ENCODE peak calls at places on chromosome 1, in five cellular contexts. K is EL; Q is CD8-positive, alpha-beta memory T cell; E is memory B cell; W is choroid plexus epithelial cell. Z is an unnamed sample.

GRCh38 chr1:156860639-156861423 is at the start of gene NTRK1:
- DNase-seq in K (peak), Q (peak), E (peak), W (no peak), Z (peak)

GRCh38 chr1:41483960-41484844 is at the start of gene EDN2:
- DNase-seq in K (no peak), Q (no peak), E (no peak), W (no peak), Z (no peak)

GRCh38 chr1:67162954-67163353 is 3.3 kb upstream of the IL23R start:
- DNase-seq in K (peak), Q (no peak), E (no peak), W (peak), Z (no peak)

GRCh38 chr1:246066553-246066952 is 440.5 kb downstream of the SMYD3 start:
- DNase-seq in K (no peak), Q (no peak), E (no peak), W (no peak), Z (no peak)

GRCh38 chr1:231676487-231676886 is 49.9 kb downstream of the DISC1 start:
- DNase-seq in K (no peak), Q (no peak), E (no peak), W (no peak), Z (no peak)

GRCh38 chr1:1066403-1067283 is 7.5 kb downstream of the RNF223 start:
- DNase-seq in K (peak), Q (no peak), E (no peak), W (no peak), Z (no peak)

GRCh38 chr1:201505505-201505893 is 1.4 kb downstream of the CSRP1 start:
- DNase-seq in K (peak), Q (no peak), E (no peak), W (peak), Z (no peak)

GRCh38 chr1:84348240-84348555 is 46.7 kb downstream of the SAMD13 start:
- DNase-seq in K (no peak), Q (no peak), E (no peak), W (peak), Z (no peak)

GRCh38 chr1:44346184-44346583 is 8.9 kb downstream of the ERI3 start:
- DNase-seq in K (no peak), Q (no peak), E (no peak), W (no peak), Z (no peak)

GRCh38 chr1:237166031-237166430 is 124.0 kb downstream of the RYR2 start:
- DNase-seq in K (no peak), Q (no peak), E (no peak), W (no peak), Z (no peak)

GRCh38 chr1:38815903-38816627 is 43.5 kb downstream of the RRAGC start:
- DNase-seq in K (no peak), Q (no peak), E (no peak), W (no peak), Z (peak)

GRCh38 chr1:203711251-203712007 is 53.6 kb upstream of the LAX1 start:
- DNase-seq in K (no peak), Q (no peak), E (no peak), W (no peak), Z (no peak)

GRCh38 chr1:39230261-39231190 is 26.0 kb downstream of the MACF1 start:
- DNase-seq in K (peak), Q (peak), E (peak), W (no peak), Z (no peak)

GRCh38 chr1:59705849-59706599 is 108.7 kb upstream of the HOOK1 start:
- DNase-seq in K (peak), Q (no peak), E (no peak), W (peak), Z (no peak)

GRCh38 chr1:225866061-225866844 is 15.9 kb downstream of the TMEM63A start:
- DNase-seq in K (peak), Q (peak), E (no peak), W (peak), Z (peak)

GRCh38 chr1:96808186-96808585 is 86.6 kb downstream of the PTBP2 start:
- DNase-seq in K (no peak), Q (no peak), E (no peak), W (peak), Z (no peak)

GRCh38 chr1:238485906-238486219 is 595.1 kb upstream of the ZP4 start:
- DNase-seq in K (no peak), Q (no peak), E (no peak), W (peak), Z (no peak)

GRCh38 chr1:94156226-94156625 is 35.3 kb upstream of the ABCA4 start:
- DNase-seq in K (no peak), Q (no peak), E (no peak), W (peak), Z (no peak)

GRCh38 chr1:119771770-119772169 is 3.1 kb upstream of the HMGCS2 start:
- DNase-seq in K (no peak), Q (no peak), E (no peak), W (no peak), Z (no peak)

GRCh38 chr1:204612326-204612725 is 73.2 kb downstream of the LRRN2 start:
- DNase-seq in K (no peak), Q (no peak), E (no peak), W (no peak), Z (no peak)

GRCh38 chr1:159881930-159882839 is 17.8 kb downstream of the CFAP45 start:
- DNase-seq in K (peak), Q (no peak), E (no peak), W (peak), Z (no peak)

GRCh38 chr1:238664139-238664538 is 722.2 kb upstream of the CHRM3 start:
- DNase-seq in K (no peak), Q (no peak), E (no peak), W (no peak), Z (no peak)

GRCh38 chr1:29450591-29450990 is 214.3 kb downstream of the PTPRU start:
- DNase-seq in K (no peak), Q (no peak), E (no peak), W (no peak), Z (no peak)

GRCh38 chr1:32893198-32894018 is 7.1 kb downstream of the HPCA start:
- DNase-seq in K (peak), Q (no peak), E (no peak), W (peak), Z (no peak)

Z was measured in GM12891.